ENCODE peak calls at places on chromosome 19, in ten cellular contexts. G is astrocyte, Z is body of pancreas, X is pancreas, K is GM23248, E is tibial artery, I is heart left ventricle, S is iPS DF 6.9, D is GM12878, H is cardiac muscle cell. Y is an unnamed sample.
A peak's percentile ranks its signal among the peaks of the same experiment; 100 is the strongest.

GRCh38 chr19:13841339-13842293 is 35.3 kb upstream of the NANOS3 start:
- DNase-seq in G (no peak), Z (peak; percentile 55), X (peak; percentile 74), K (peak; percentile 81), E (no peak), I (peak; percentile 70), S (no peak), D (no peak), H (no peak), Y (no peak)

GRCh38 chr19:48249502-48250014 is 6.2 kb downstream of the CARD8 start:
- DNase-seq in G (no peak), Z (peak; percentile 18), X (no peak), K (no peak), E (peak; percentile 61), I (peak; percentile 73), S (no peak), D (peak; percentile 78), H (no peak), Y (peak; percentile 41)

GRCh38 chr19:47494729-47495128 is 10.7 kb upstream of the KPTN start:
- DNase-seq in G (no peak), Z (peak; percentile 49), X (no peak), K (no peak), E (no peak), I (no peak), S (no peak), D (no peak), H (no peak), Y (no peak)

GRCh38 chr19:11279505-11280236 is 16.3 kb upstream of the TSPAN16 start:
- DNase-seq in G (no peak), Z (no peak), X (no peak), K (no peak), E (no peak), I (no peak), S (no peak), D (peak; percentile 86), H (no peak), Y (no peak)

GRCh38 chr19:4429266-4430200 is 27.1 kb downstream of the CHAF1A start:
- DNase-seq in G (no peak), Z (no peak), X (no peak), K (no peak), E (no peak), I (no peak), S (no peak), D (no peak), H (no peak), Y (no peak)

GRCh38 chr19:18294467-18294864 is 13.0 kb upstream of the JUND start:
- DNase-seq in G (no peak), Z (peak; percentile 54), X (no peak), K (no peak), E (peak; percentile 35), I (no peak), S (no peak), D (no peak), H (no peak), Y (no peak)

GRCh38 chr19:15432018-15432494 is 13.3 kb upstream of the AKAP8L start:
- DNase-seq in G (no peak), Z (peak; percentile 21), X (no peak), K (peak; percentile 46), E (no peak), I (peak; percentile 26), S (no peak), D (no peak), H (peak; percentile 20), Y (no peak)

GRCh38 chr19:42193294-42193693 is 24.2 kb downstream of the DEDD2 start:
- DNase-seq in G (no peak), Z (no peak), X (no peak), K (no peak), E (no peak), I (no peak), S (no peak), D (no peak), H (no peak), Y (no peak)

GRCh38 chr19:10505583-10506229 is 2.5 kb upstream of the KEAP1 start:
- DNase-seq in G (no peak), Z (peak; percentile 90), X (peak; percentile 89), K (peak; percentile 82), E (peak; percentile 70), I (peak; percentile 71), S (no peak), D (no peak), H (peak; percentile 76), Y (peak; percentile 71)

GRCh38 chr19:51157265-51157664 is 15.2 kb downstream of the SIGLEC7 start:
- DNase-seq in G (no peak), Z (no peak), X (no peak), K (no peak), E (no peak), I (no peak), S (no peak), D (no peak), H (no peak), Y (no peak)

GRCh38 chr19:47013041-47013517 is 6.6 kb upstream of the NPAS1 start:
- DNase-seq in G (peak; percentile 15), Z (peak; percentile 89), X (peak; percentile 95), K (peak; percentile 86), E (peak; percentile 71), I (peak; percentile 86), S (no peak), D (no peak), H (peak; percentile 77), Y (peak; percentile 83)

GRCh38 chr19:50794074-50794777 is 4.0 kb downstream of the ACP4 start:
- DNase-seq in G (no peak), Z (peak; percentile 69), X (peak; percentile 69), K (peak; percentile 22), E (no peak), I (no peak), S (no peak), D (no peak), H (no peak), Y (no peak)

GRCh38 chr19:16394681-16395375 is 70.2 kb downstream of the KLF2 start:
- DNase-seq in G (peak; percentile 22), Z (no peak), X (no peak), K (no peak), E (no peak), I (no peak), S (no peak), D (no peak), H (no peak), Y (no peak)

GRCh38 chr19:16391301-16392055 is 66.9 kb downstream of the KLF2 start:
- DNase-seq in G (no peak), Z (peak; percentile 1), X (no peak), K (no peak), E (no peak), I (no peak), S (no peak), D (no peak), H (no peak), Y (no peak)

GRCh38 chr19:45901432-45901903 is 945 bp downstream of the MYPOP start:
- DNase-seq in G (no peak), Z (peak; percentile 64), X (peak; percentile 75), K (peak; percentile 80), E (peak; percentile 33), I (peak; percentile 36), S (no peak), D (no peak), H (peak; percentile 29), Y (peak; percentile 53)
- H3K9me3 ChIP-seq in G (no peaks in the 10 kb centered on the region), Z (no peaks in the 10 kb centered on the region), X (no peaks in the 10 kb centered on the region), K (no peaks in the 10 kb centered on the region), E (no peaks in the 10 kb centered on the region), I (no peaks in the 10 kb centered on the region), S (no peaks in the 10 kb centered on the region), D (no peaks in the 10 kb centered on the region), H (no peaks in the 10 kb centered on the region), Y (no peaks in the 10 kb centered on the region)

DNA sequence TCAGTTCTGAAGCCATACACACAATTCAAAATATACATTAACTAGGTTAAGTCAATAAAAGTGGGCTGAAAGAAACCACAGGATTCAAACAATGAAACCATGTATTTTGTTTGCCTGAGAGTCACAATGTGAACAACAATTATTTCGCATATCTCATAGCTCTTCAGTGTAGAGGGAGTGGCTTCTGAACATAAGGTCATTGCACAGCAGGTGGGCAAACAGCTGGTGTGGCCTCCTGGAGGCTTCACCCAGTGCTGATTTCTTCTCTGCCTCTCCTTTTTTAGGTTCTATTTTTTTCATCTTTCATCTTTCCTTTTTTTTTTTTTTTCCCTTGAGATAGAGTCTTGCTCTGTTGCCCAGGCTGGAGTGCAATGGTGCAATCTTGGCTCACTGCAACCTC is 40.4 kb upstream of the ZNF254 start:
- DNase-seq in G (no peak), Z (no peak), X (no peak), K (no peak), E (no peak), I (no peak), S (no peak), D (no peak), H (no peak), Y (no peak)
- H3K4me3 ChIP-seq in G (no peak overlapping the region), Z (no peak overlapping the region), X (no peak overlapping the region), K (no peak overlapping the region), E (no peak overlapping the region), I (no peak overlapping the region), S (no peak overlapping the region), D (no peak overlapping the region), H (no peak overlapping the region), Y (no peak overlapping the region)

GRCh38 chr19:24099829-24100228 is 12.8 kb downstream of the ZNF254 start:
- DNase-seq in G (peak; percentile 42), Z (no peak), X (no peak), K (no peak), E (no peak), I (no peak), S (no peak), D (no peak), H (no peak), Y (no peak)

GRCh38 chr19:24098359-24098758 is 11.4 kb downstream of the ZNF254 start:
- DNase-seq in G (peak; percentile 16), Z (no peak), X (no peak), K (no peak), E (no peak), I (no peak), S (no peak), D (no peak), H (no peak), Y (no peak)

GRCh38 chr19:24101459-24102122 is 14.6 kb downstream of the ZNF254 start:
- DNase-seq in G (peak; percentile 16), Z (no peak), X (no peak), K (no peak), E (no peak), I (no peak), S (no peak), D (no peak), H (no peak), Y (no peak)
- H3K4me1 ChIP-seq in G (no peaks in the 10 kb centered on the region), Z (no peaks in the 10 kb centered on the region), X (no peaks in the 10 kb centered on the region), K (peaks cover 6% of the 10 kb centered on the region), E (no peaks in the 10 kb centered on the region), I (peaks cover 23% of the 10 kb centered on the region), S (peaks cover 2% of the 10 kb centered on the region), D (no peaks in the 10 kb centered on the region), H (peaks cover 4% of the 10 kb centered on the region), Y (peaks cover 51% of the 10 kb centered on the region)

GRCh38 chr19:56760842-56761241 is 79.7 kb downstream of the PEG3 start:
- DNase-seq in G (no peak), Z (no peak), X (no peak), K (no peak), E (no peak), I (no peak), S (no peak), D (no peak), H (no peak), Y (no peak)
- H3K9me3 ChIP-seq in G (peaks cover 17% of the 10 kb centered on the region), Z (no peaks in the 10 kb centered on the region), X (no peaks in the 10 kb centered on the region), K (no peaks in the 10 kb centered on the region), E (peaks cover 8% of the 10 kb centered on the region), I (no peaks in the 10 kb centered on the region), S (peaks cover 23% of the 10 kb centered on the region), D (no peaks in the 10 kb centered on the region), H (peaks cover 3% of the 10 kb centered on the region), Y (peaks cover 7% of the 10 kb centered on the region)